ENCODE peak calls at places on chromosomes 5 and 9, in six cellular contexts. S, W, K, O, P and B are unnamed samples. For H3K4me1, the result is how much of the 10 kb centered on the place peaks cover.

GRCh38 chr9:34961574-34962480 is 3.7 kb downstream of the PHF24 start:
- DNase-seq in O (no peak), P (no peak), S (no peak), W (peak), K (no peak), B (no peak)

GRCh38 chr5:79809743-79810142 is 120.1 kb downstream of the CMYA5 start:
- DNase-seq in O (no peak), P (no peak), W (no peak), S (no peak), K (no peak), B (no peak)

GRCh38 chr9:89442501-89442978 is 55.4 kb downstream of the SEMA4D start:
- DNase-seq in W (no peak), P (no peak), K (no peak), S (no peak), O (no peak), B (no peak)

GRCh38 chr5:34686762-34687268 is 30.7 kb downstream of the RAI14 start:
- DNase-seq in O (peak), W (no peak), K (peak), S (peak), P (no peak), B (peak)

GRCh38 chr5:36017004-36017403 is 25.8 kb upstream of the UGT3A1 start:
- DNase-seq in O (no peak), S (no peak), P (no peak), W (no peak), K (no peak), B (no peak)

GRCh38 chr9:36828574-36829141 is 205.4 kb downstream of the PAX5 start:
- DNase-seq in P (no peak), K (peak), O (no peak), S (no peak), W (no peak), B (no peak)

GRCh38 chr9:130263601-130264413 is 1.8 kb upstream of the HMCN2 start:
- DNase-seq in O (no peak), K (peak), P (no peak), W (no peak), S (peak), B (no peak)

GRCh38 chr9:110180713-110181434 is 27.1 kb downstream of the C9orf152 start:
- DNase-seq in P (no peak), K (peak), S (no peak), W (peak), O (no peak), B (no peak)

GRCh38 chr9:20684865-20685696 is 1.0 kb downstream of the FOCAD start:
- DNase-seq in K (no peak), W (no peak), P (no peak), O (no peak), S (no peak), B (no peak)

GRCh38 chr5:157600252-157600651 is 24.7 kb upstream of the ADAM19 start:
- DNase-seq in K (no peak), P (no peak), O (no peak), S (no peak), W (no peak), B (no peak)

GRCh38 chr5:113606298-113607134 is 93.0 kb downstream of the YTHDC2 start:
- DNase-seq in K (no peak), P (peak), O (peak), W (peak), S (peak), B (no peak)

GRCh38 chr9:125161284-125161918 is 18.1 kb upstream of the SCAI start:
- DNase-seq in K (no peak), W (no peak), O (no peak), S (no peak), P (no peak), B (no peak)

GRCh38 chr5:149464796-149465489 is 85.9 kb upstream of the IL17B start:
- DNase-seq in S (no peak), W (no peak), P (no peak), O (no peak), K (peak), B (no peak)

GRCh38 chr5:126383246-126383645 is 40.0 kb upstream of the GRAMD2B start:
- DNase-seq in O (no peak), W (no peak), P (no peak), K (peak), S (no peak), B (no peak)
- H3K4me1 ChIP-seq in O (under half), W (under half), P (under half), K (half or more), S (under half), B (under half)

DNA sequence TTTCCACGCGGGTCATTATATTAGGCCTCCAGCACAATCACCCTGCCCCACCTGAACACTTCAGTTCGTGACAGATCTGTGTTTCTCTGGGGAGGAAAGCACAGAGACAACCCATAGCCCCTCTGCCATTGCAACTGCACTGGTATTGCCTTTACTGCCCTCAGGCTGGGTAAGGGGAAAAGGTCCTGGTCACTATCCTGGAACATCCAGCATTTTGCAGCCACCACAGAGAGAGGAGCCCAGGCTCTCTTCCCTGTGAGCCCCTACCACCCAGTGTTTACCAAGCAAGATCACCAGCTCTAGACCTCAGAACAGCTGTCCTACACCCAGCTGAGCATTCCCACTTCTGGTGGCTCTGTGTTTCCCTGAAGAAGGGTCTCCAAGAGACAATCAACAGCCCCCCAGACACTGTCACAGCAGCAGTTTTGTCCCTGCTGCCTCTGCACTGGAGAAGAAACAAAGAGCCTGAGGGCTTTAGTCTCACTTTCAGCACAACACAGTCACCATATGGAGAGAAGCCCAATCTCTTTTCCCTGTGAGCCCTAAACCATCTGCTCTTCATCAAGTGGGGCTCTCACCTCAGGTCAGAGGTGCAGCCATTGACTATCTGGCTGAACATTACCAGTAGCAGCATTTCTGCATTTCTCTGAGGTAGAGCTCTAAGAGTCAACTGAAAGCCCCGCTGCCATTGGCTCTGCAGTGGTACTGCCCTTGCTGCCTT is 655.2 kb upstream of the FAM174A start:
- DNase-seq in O (no peak), K (no peak), P (no peak), S (no peak), W (no peak), B (peak)
- TF ChIP-seq POLR2AphosphoS5 in O (no peak), K (no peak), P (no peak), S (no peak), W (no peak), B (no peak)

GRCh38 chr5:52804359-52804758 is 16.6 kb downstream of the ITGA1 start:
- DNase-seq in O (no peak), K (no peak), P (no peak), S (no peak), W (no peak), B (no peak)
- H3K27ac ChIP-seq in O (peak), K (peak), P (no peak), S (no peak), W (no peak), B (no peak)

GRCh38 chr9:116208417-116209232 is 55.0 kb downstream of the PAPPA start:
- DNase-seq in K (no peak), P (no peak), W (no peak), O (no peak), S (no peak), B (no peak)
- H3K4me1 ChIP-seq in K (under half), P (under half), W (under half), O (under half), S (under half), B (under half)

GRCh38 chr5:75363726-75364495 is 26.9 kb downstream of the HMGCR start:
- DNase-seq in S (no peak), K (no peak), W (peak), P (no peak), O (peak), B (no peak)
- TF ChIP-seq POLR2AphosphoS5 in S (no peak), K (no peak), W (no peak), P (peak), O (no peak), B (no peak)

DNA sequence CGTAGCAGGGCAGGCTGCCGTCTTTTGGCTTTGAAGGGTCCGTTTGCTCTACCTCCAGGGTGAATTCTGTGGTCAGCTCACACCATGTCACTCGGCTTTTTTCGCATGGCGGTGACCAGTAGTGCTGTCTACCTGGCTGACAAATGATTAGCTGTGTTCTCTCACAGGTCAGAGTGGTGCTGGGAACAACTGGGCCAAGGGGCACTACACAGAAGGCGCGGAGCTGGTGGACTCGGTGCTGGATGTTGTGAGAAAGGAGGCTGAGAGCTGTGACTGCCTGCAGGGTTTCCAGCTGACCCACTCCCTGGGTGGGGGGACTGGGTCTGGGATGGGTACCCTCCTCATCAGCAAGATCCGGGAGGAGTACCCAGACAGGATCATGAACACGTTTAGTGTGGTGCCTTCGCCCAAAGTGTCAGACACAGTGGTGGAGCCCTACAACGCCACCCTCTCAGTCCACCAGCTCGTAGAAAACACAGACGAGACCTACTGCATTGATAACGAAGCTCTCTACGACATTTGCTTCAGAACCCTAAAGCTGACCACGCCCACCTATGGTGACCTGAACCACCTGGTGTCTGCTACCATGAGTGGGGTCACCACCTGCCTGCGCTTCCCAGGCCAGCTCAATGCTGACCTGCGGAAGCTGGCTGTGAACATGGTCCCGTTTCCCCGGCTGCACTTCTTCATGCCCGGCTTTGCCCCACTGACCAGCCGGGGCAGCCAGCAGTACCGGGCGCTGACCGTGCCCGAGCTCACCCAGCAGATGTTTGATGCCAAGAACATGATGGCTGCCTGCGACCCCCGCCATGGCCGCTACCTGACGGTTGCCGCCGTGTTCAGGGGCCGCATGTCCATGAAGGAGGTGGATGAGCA is 1.5 kb downstream of the TUBB4B start:
- DNase-seq in S (no peak), W (no peak), K (no peak), O (no peak), P (no peak), B (no peak)
- H3K27ac ChIP-seq in S (peak), W (no peak), K (peak), O (peak), P (no peak), B (peak)

DNA sequence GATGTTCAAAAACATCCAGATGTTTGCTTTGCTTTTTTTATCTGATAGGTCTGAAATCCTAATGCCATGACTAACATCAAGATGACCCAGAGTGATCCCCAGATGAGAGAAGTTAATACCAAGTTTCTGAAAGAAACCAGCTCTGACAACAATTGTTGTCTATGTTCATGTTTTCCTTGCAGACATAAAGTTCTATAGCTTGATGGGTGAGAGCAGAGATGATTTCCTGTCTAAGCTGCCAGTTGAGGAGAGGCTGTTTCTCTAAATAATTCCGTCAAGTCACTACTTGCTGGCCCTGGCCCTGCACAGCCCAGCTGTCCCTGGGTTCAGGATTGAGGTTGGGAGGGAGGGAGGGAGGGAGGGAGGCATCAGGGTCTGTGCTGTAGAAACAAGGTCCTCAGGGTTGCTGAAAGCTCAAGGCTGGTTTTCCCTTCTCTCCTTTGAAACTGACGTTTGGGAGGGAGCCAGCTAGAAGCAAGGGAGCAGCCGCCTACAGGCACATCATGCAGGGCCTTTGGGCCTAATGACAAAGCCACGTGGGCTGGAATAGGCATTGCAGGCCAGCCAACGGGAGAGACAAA is 3.9 kb downstream of the SPARC start:
- DNase-seq in P (no peak), O (no peak), W (no peak), S (no peak), K (no peak), B (no peak)
- H3K4me1 ChIP-seq in P (under half), O (under half), W (under half), S (under half), K (half or more), B (half or more)

GRCh38 chr5:26649000-26649399 is 389.4 kb downstream of the CDH9 start:
- DNase-seq in S (no peak), O (no peak), W (no peak), K (no peak), P (no peak), B (no peak)
- TF ChIP-seq POLR2AphosphoS5 in S (no peak), O (no peak), W (no peak), K (no peak), P (no peak), B (no peak)